ENCODE peak calls at places on chromosome 20, in seven cellular contexts. A, K, V, G, M, N and O are unnamed samples.

GRCh38 chr20:39282619-39283092 is 320.5 kb downstream of the DHX35 start:
- DNase-seq in A (no peak), K (no peak), V (no peak), G (no peak), M (no peak), N (no peak), O (no peak)

GRCh38 chr20:64080013-64080812 is at the start of gene OPRL1:
- DNase-seq in A (peak; percentile 67), K (no peak), V (no peak), G (no peak), M (no peak), N (peak; percentile 65), O (no peak)

GRCh38 chr20:49276895-49277785 is 717 bp downstream of the ZNFX1 start:
- DNase-seq in A (peak; percentile 35), K (no peak), V (peak; percentile 39), G (no peak), M (no peak), N (peak; percentile 8), O (peak; percentile 63)

GRCh38 chr20:4406627-4407026 is 315.1 kb upstream of the PRND start:
- DNase-seq in A (no peak), K (peak; percentile 88), V (no peak), G (no peak), M (peak; percentile 9), N (no peak), O (peak; percentile 76)

GRCh38 chr20:61980647-61981583 is 84.8 kb downstream of the TAF4 start:
- DNase-seq in A (peak; percentile 31), K (no peak), V (no peak), G (peak; percentile 49), M (no peak), N (no peak), O (peak; percentile 7)

GRCh38 chr20:31842471-31843157 is 2.8 kb downstream of the FOXS1 start:
- DNase-seq in A (no peak), K (peak; percentile 59), V (peak; percentile 88), G (no peak), M (no peak), N (no peak), O (peak; percentile 40)

GRCh38 chr20:3813758-3814581 is 6.4 kb upstream of the AP5S1 start:
- DNase-seq in A (no peak), K (no peak), V (no peak), G (no peak), M (no peak), N (peak; percentile 13), O (no peak)

GRCh38 chr20:53878262-53879047 is 191.9 kb downstream of the BCAS1 start:
- DNase-seq in A (no peak), K (no peak), V (no peak), G (no peak), M (no peak), N (no peak), O (no peak)

GRCh38 chr20:60249436-60249835 is 291.2 kb downstream of the CDH26 start:
- DNase-seq in A (no peak), K (peak; percentile 98), V (no peak), G (peak; percentile 60), M (peak; percentile 98), N (no peak), O (peak; percentile 80)

GRCh38 chr20:49276201-49276894 is 1.5 kb downstream of the ZNFX1 start:
- DNase-seq in A (peak; percentile 27), K (peak; percentile 74), V (peak; percentile 49), G (no peak), M (no peak), N (peak; percentile 38), O (peak; percentile 81)

GRCh38 chr20:57316795-57317201 is 12.8 kb upstream of the SPO11 start:
- DNase-seq in A (no peak), K (no peak), V (no peak), G (no peak), M (no peak), N (no peak), O (no peak)

GRCh38 chr20:63495771-63496403 is 3.0 kb downstream of the EEF1A2 start:
- DNase-seq in A (peak; percentile 67), K (peak; percentile 28), V (peak; percentile 67), G (peak; percentile 73), M (no peak), N (peak; percentile 59), O (peak; percentile 87)

GRCh38 chr20:7094438-7094997 is 327.0 kb downstream of the BMP2 start:
- DNase-seq in A (no peak), K (peak; percentile 0), V (no peak), G (peak; percentile 5), M (no peak), N (no peak), O (no peak)

GRCh38 chr20:23094927-23095326 is 8.8 kb upstream of the CD93 start:
- DNase-seq in A (no peak), K (no peak), V (no peak), G (no peak), M (no peak), N (no peak), O (no peak)

GRCh38 chr20:62640870-62641748 is 1.2 kb upstream of the SLCO4A1 start:
- DNase-seq in A (no peak), K (no peak), V (no peak), G (no peak), M (no peak), N (no peak), O (no peak)

GRCh38 chr20:18738055-18738454 is 75.5 kb upstream of the SCP2D1 start:
- DNase-seq in A (no peak), K (no peak), V (no peak), G (no peak), M (peak; percentile 9), N (peak; percentile 29), O (no peak)

GRCh38 chr20:61959301-61959700 is 106.4 kb downstream of the TAF4 start:
- DNase-seq in A (no peak), K (no peak), V (no peak), G (peak; percentile 31), M (no peak), N (no peak), O (no peak)

GRCh38 chr20:58829531-58829941 is 21.2 kb downstream of the GNAS-AS1 start:
- DNase-seq in A (no peak), K (peak; percentile 4), V (peak; percentile 60), G (no peak), M (no peak), N (no peak), O (no peak)

GRCh38 chr20:57397693-57398108 is 6.5 kb downstream of the RBM38 start:
- DNase-seq in A (peak; percentile 85), K (no peak), V (no peak), G (no peak), M (no peak), N (peak; percentile 50), O (no peak)

GRCh38 chr20:10093087-10093591 is 58.4 kb downstream of the ANKEF1 start:
- DNase-seq in A (no peak), K (peak; percentile 57), V (no peak), G (peak; percentile 71), M (no peak), N (no peak), O (peak; percentile 76)

GRCh38 chr20:62897666-62898065 is 28.6 kb downstream of the DIDO1 start:
- DNase-seq in A (no peak), K (no peak), V (no peak), G (no peak), M (no peak), N (no peak), O (no peak)

GRCh38 chr20:61757678-61758555 is 307.8 kb downstream of the TAF4 start:
- DNase-seq in A (no peak), K (peak; percentile 65), V (no peak), G (no peak), M (no peak), N (no peak), O (no peak)

GRCh38 chr20:588932-589672 is 21.0 kb downstream of the TCF15 start:
- DNase-seq in A (no peak), K (no peak), V (no peak), G (no peak), M (no peak), N (no peak), O (no peak)

GRCh38 chr20:43465625-43465943 is 7.9 kb downstream of the SRSF6 start:
- DNase-seq in A (no peak), K (no peak), V (no peak), G (no peak), M (no peak), N (no peak), O (no peak)

GRCh38 chr20:62583424-62583920 is 58.8 kb upstream of the SLCO4A1 start:
- DNase-seq in A (no peak), K (no peak), V (no peak), G (no peak), M (no peak), N (no peak), O (peak; percentile 15)

GRCh38 chr20:33531047-33531877 is 41.4 kb downstream of the CBFA2T2 start:
- DNase-seq in A (no peak), K (peak; percentile 51), V (no peak), G (no peak), M (no peak), N (no peak), O (peak; percentile 69)

DNA sequence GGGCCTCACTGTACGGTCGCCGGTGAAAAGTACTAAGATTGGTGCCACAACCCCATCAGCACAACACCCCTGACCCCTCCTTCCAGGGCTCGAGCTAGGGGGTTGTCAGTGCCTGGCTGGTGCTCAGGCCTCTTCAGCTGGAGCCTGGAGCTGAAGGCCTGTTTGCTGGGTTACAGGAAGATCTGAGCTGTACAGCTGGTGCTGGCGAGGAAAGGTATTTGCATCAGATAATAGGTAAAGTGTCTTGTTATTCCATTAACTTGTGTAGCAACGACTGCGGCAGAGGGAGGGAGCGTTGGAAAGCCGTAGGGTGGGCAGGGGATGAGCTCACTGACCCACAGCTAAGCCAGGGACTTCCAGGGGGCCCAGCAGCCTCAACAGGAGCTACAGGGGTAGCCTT is 15.8 kb upstream of the SIRPA start:
- DNase-seq in A (no peak), K (no peak), V (no peak), G (no peak), M (no peak), N (no peak), O (no peak)
- H3K4me1 ChIP-seq in A (peaks cover 4% of the 10 kb centered on the region), K (peaks cover 7% of the 10 kb centered on the region), V (peaks cover 25% of the 10 kb centered on the region), G (peaks cover 11% of the 10 kb centered on the region), M (peaks cover 10% of the 10 kb centered on the region), N (no peaks in the 10 kb centered on the region), O (no peaks in the 10 kb centered on the region)

GRCh38 chr20:46202758-46203509 is 84.8 kb downstream of the CD40 start:
- DNase-seq in A (no peak), K (no peak), V (no peak), G (no peak), M (no peak), N (no peak), O (no peak)
- H3K4me1 ChIP-seq in A (no peaks in the 10 kb centered on the region), K (no peaks in the 10 kb centered on the region), V (peaks cover 6% of the 10 kb centered on the region), G (peaks cover 18% of the 10 kb centered on the region), M (no peaks in the 10 kb centered on the region), N (peaks cover 29% of the 10 kb centered on the region), O (peaks cover 16% of the 10 kb centered on the region)

GRCh38 chr20:52569201-52569600 is 377.6 kb upstream of the ZFP64 start:
- DNase-seq in A (no peak), K (no peak), V (no peak), G (no peak), M (no peak), N (no peak), O (no peak)
- H3K4me1 ChIP-seq in A (no peaks in the 10 kb centered on the region), K (no peaks in the 10 kb centered on the region), V (no peaks in the 10 kb centered on the region), G (no peaks in the 10 kb centered on the region), M (no peaks in the 10 kb centered on the region), N (no peaks in the 10 kb centered on the region), O (no peaks in the 10 kb centered on the region)

DNA sequence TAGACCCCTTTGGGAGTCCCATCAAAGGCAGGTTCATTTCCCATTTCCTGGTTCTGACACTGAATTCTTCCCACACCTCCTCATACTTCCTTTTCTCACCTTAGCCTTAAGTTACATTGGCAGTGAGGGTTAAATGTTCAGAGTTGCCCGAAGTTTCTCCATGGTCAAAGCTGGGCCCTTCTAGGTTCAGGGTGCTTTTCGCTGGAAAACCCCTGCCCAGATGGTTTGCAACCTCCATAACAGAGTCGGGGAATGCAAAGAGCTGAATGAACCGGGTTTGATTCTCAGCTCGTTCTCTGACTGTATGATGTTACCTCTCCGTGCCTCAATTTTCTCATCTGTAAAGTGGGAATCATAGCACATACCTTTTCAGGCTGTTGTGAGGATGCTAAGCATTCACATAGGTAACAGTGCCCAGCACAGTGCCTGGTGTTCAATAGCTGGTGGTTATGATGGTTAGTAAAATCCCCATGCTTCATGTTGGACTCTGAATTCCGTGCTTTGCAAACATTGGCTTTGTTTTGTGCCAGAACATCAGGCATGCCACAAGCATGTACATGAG is 149.8 kb downstream of the NFATC2 start:
- DNase-seq in A (no peak), K (no peak), V (no peak), G (no peak), M (no peak), N (no peak), O (no peak)
- H3K4me1 ChIP-seq in A (no peaks in the 10 kb centered on the region), K (no peaks in the 10 kb centered on the region), V (peaks cover 48% of the 10 kb centered on the region), G (peaks cover 13% of the 10 kb centered on the region), M (peaks cover 8% of the 10 kb centered on the region), N (no peaks in the 10 kb centered on the region), O (peaks cover 5% of the 10 kb centered on the region)